ENCODE peak calls at places on chromosomes 5 and 9, in eight cellular contexts. Z is progenitor cell of endocrine pancreas, X is brain microvascular endothelial cell, F is AG04450, H is endothelial cell, W is breast epithelium, D is left ventricle myocardium inferior, K is B cell. N is an unnamed sample.

GRCh38 chr5:114099161-114099560 is 262.7 kb upstream of the KCNN2 start:
- DNase-seq in F (no peak), X (no peak), H (no peak), Z (no peak), K (no peak), W (no peak), D (no peak), N (no peak)

GRCh38 chr9:96031366-96031824 is 155.9 kb downstream of the ERCC6L2 start:
- DNase-seq in W (peak), H (no peak), D (peak), Z (no peak), F (no peak), X (no peak), K (no peak), N (no peak)

GRCh38 chr5:176819476-176819875 is 9.1 kb downstream of the UNC5A start:
- DNase-seq in F (no peak), H (no peak), Z (no peak), K (no peak), W (no peak), X (no peak), D (no peak), N (no peak)

GRCh38 chr5:124645396-124645795 is 101.0 kb downstream of the ZNF608 start:
- DNase-seq in F (no peak), D (no peak), Z (no peak), X (no peak), K (no peak), W (no peak), H (no peak), N (no peak)

GRCh38 chr9:97501177-97501971 is at the start of gene TMOD1:
- DNase-seq in W (no peak), D (peak), H (peak), X (no peak), K (peak), F (no peak), Z (peak), N (peak)

GRCh38 chr9:78030553-78031270 is 899 bp downstream of the GNAQ start:
- DNase-seq in Z (peak), X (no peak), K (peak), D (peak), F (no peak), W (no peak), H (peak), N (peak)

GRCh38 chr5:55749387-55749786 is 11.5 kb downstream of the DDX4 start:
- DNase-seq in W (no peak), D (no peak), X (no peak), F (no peak), H (no peak), K (no peak), Z (no peak), N (no peak)

GRCh38 chr9:136171801-136172411 is 33.0 kb downstream of the LHX3 start:
- DNase-seq in Z (no peak), H (no peak), D (no peak), F (no peak), K (no peak), X (no peak), W (no peak), N (no peak)

GRCh38 chr9:115118471-115119156 is 657 bp upstream of the TNC start:
- DNase-seq in H (peak), W (peak), K (no peak), F (peak), D (peak), Z (no peak), X (peak), N (peak)

GRCh38 chr5:139574641-139575312 is 13.6 kb downstream of the UBE2D2 start:
- DNase-seq in D (no peak), K (peak), X (no peak), F (no peak), Z (no peak), W (no peak), H (peak), N (no peak)

GRCh38 chr5:156394642-156395393 is 67.9 kb downstream of the SGCD start:
- DNase-seq in K (no peak), X (no peak), D (no peak), F (no peak), Z (no peak), W (no peak), H (no peak), N (no peak)

GRCh38 chr9:132295181-132295580 is 59.6 kb downstream of the SETX start:
- DNase-seq in H (no peak), W (no peak), D (no peak), Z (no peak), K (no peak), F (peak), X (no peak), N (no peak)

GRCh38 chr5:34604119-34604675 is 51.9 kb upstream of the RAI14 start:
- DNase-seq in F (no peak), W (no peak), K (no peak), Z (no peak), H (no peak), D (no peak), X (no peak), N (no peak)

GRCh38 chr5:33008751-33009418 is 297.8 kb downstream of the NPR3 start:
- DNase-seq in X (no peak), W (no peak), D (no peak), Z (no peak), H (no peak), K (no peak), F (no peak), N (no peak)

GRCh38 chr9:27247756-27248155 is 49.2 kb downstream of the EQTN start:
- DNase-seq in D (no peak), Z (peak), X (peak), F (peak), K (peak), W (no peak), H (peak), N (peak)

GRCh38 chr5:112202694-112203093 is 216.4 kb downstream of the EPB41L4A start:
- DNase-seq in Z (no peak), W (no peak), D (no peak), H (no peak), F (no peak), X (no peak), K (no peak), N (no peak)

GRCh38 chr5:171309526-171310333 is 682 bp downstream of the TLX3 start:
- DNase-seq in H (peak), X (no peak), W (no peak), D (no peak), Z (no peak), K (no peak), F (no peak), N (peak)

GRCh38 chr9:129139233-129139992 is 28.2 kb downstream of the PTPA start:
- DNase-seq in W (peak), Z (peak), H (peak), K (peak), F (peak), X (peak), D (peak), N (peak)

GRCh38 chr5:132428811-132429440 is 59.4 kb downstream of the SLC22A5 start:
- DNase-seq in D (no peak), F (no peak), X (peak), H (no peak), K (no peak), Z (no peak), W (no peak), N (no peak)

GRCh38 chr9:98854206-98854756 is 46.8 kb downstream of the GALNT12 start:
- DNase-seq in F (no peak), H (no peak), Z (no peak), X (no peak), D (no peak), K (no peak), W (no peak), N (no peak)

GRCh38 chr9:73081979-73082657 is 69.5 kb upstream of the ANXA1 start:
- DNase-seq in F (no peak), X (peak), K (peak), D (no peak), Z (no peak), W (no peak), H (peak), N (peak)

GRCh38 chr5:1127991-1128785 is 16.3 kb upstream of the SLC12A7 start:
- DNase-seq in Z (no peak), W (peak), F (no peak), H (no peak), X (no peak), K (no peak), D (peak), N (no peak)

GRCh38 chr9:69877852-69878507 is 57.4 kb downstream of the CFAP95 start:
- DNase-seq in X (no peak), Z (no peak), K (peak), W (no peak), F (no peak), H (peak), D (no peak), N (no peak)

GRCh38 chr5:9239071-9239470 is 306.8 kb downstream of the SEMA5A start:
- DNase-seq in F (no peak), K (no peak), W (no peak), X (peak), H (no peak), D (no peak), Z (no peak), N (no peak)

GRCh38 chr9:79012561-79012960 is 559.2 kb upstream of the TLE4 start:
- DNase-seq in Z (no peak), H (no peak), K (no peak), F (no peak), D (no peak), X (peak), W (no peak), N (no peak)

GRCh38 chr9:69817202-69817601 is 3.4 kb upstream of the CFAP95 start:
- DNase-seq in F (no peak), Z (no peak), H (no peak), X (no peak), D (no peak), W (no peak), K (no peak), N (no peak)

GRCh38 chr9:16701347-16701746 is 169.1 kb downstream of the BNC2 start:
- DNase-seq in F (no peak), H (no peak), Z (no peak), D (no peak), X (no peak), W (no peak), K (no peak), N (no peak)

GRCh38 chr5:54743997-54744788 is 226.6 kb downstream of the SNX18 start:
- DNase-seq in D (no peak), K (peak), X (peak), F (peak), Z (no peak), W (no peak), H (no peak), N (no peak)

GRCh38 chr9:4837768-4838546 is 45.2 kb downstream of the RCL1 start:
- DNase-seq in F (peak), H (no peak), K (no peak), D (no peak), Z (no peak), X (peak), W (no peak), N (no peak)

GRCh38 chr9:1522219-1522767 is 472.1 kb downstream of the DMRT2 start:
- DNase-seq in F (no peak), H (no peak), D (no peak), K (no peak), Z (no peak), X (no peak), W (no peak), N (no peak)

GRCh38 chr5:45793638-45794532 is 97.7 kb upstream of the HCN1 start:
- DNase-seq in K (no peak), F (no peak), W (no peak), Z (no peak), H (no peak), D (no peak), X (no peak), N (no peak)

GRCh38 chr5:147482426-147483196 is 27.3 kb downstream of the DPYSL3 start:
- DNase-seq in H (no peak), F (no peak), W (no peak), D (no peak), K (no peak), X (no peak), Z (no peak), N (no peak)

GRCh38 chr5:151078490-151079262 is 2.2 kb downstream of the TNIP1 start:
- DNase-seq in W (no peak), Z (no peak), X (no peak), H (no peak), D (no peak), K (peak), F (no peak), N (no peak)

GRCh38 chr9:109653470-109653869 is 126.5 kb upstream of the PALM2AKAP2 start:
- DNase-seq in K (no peak), H (no peak), F (no peak), W (no peak), X (no peak), Z (no peak), D (no peak), N (no peak)

GRCh38 chr9:109652112-109652511 is 127.9 kb upstream of the PALM2AKAP2 start:
- DNase-seq in H (no peak), X (no peak), D (no peak), W (no peak), F (no peak), K (no peak), Z (no peak), N (no peak)

GRCh38 chr9:109652971-109653370 is 127.0 kb upstream of the PALM2AKAP2 start:
- DNase-seq in Z (no peak), W (no peak), F (no peak), H (no peak), X (peak), D (no peak), K (no peak), N (no peak)
- TF ChIP-seq CTCF in Z (peak), W (no peak), F (peak), H (no peak), X (peak), D (peak), K (no peak), N (no peak)

GRCh38 chr9:38306899-38307298 is 85.6 kb upstream of the ALDH1B1 start:
- DNase-seq in X (no peak), F (no peak), D (no peak), H (no peak), Z (no peak), W (no peak), K (no peak), N (no peak)
- TF ChIP-seq CTCF in X (no peak), F (no peak), D (no peak), H (no peak), Z (no peak), W (no peak), K (no peak), N (no peak)

GRCh38 chr5:76657683-76658311 is 34.6 kb upstream of the F2RL2 start:
- DNase-seq in X (no peak), H (peak), D (no peak), K (no peak), F (no peak), Z (no peak), W (no peak), N (no peak)

GRCh38 chr5:76660360-76660759 is 37.2 kb upstream of the F2RL2 start:
- DNase-seq in K (no peak), H (no peak), D (no peak), Z (no peak), F (no peak), X (no peak), W (no peak), N (no peak)

GRCh38 chr5:76663573-76663972 is 40.4 kb upstream of the F2RL2 start:
- DNase-seq in H (no peak), W (no peak), K (no peak), F (no peak), Z (no peak), D (no peak), X (no peak), N (no peak)

GRCh38 chr5:76664065-76664464 is 40.9 kb upstream of the F2RL2 start:
- DNase-seq in K (no peak), Z (no peak), X (no peak), F (no peak), D (no peak), W (no peak), H (no peak), N (no peak)

DNA sequence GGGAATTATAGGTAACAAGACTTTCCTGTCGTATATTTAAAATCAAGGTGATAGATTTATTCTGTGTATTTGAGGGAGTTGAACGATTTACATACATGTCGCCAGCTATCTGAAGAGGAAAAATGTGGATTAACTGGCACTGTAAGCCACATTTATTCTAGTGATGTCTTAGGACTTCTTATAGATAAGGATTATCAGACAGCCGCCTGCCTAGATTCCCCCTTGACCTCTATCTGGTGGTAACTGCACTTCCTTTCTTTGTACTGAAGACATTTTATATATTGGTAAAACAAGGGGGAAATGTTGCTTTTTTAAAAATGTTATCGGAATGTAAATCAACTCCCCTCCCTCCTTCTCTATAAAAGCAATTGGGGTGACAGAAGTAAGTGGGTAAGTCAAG is 39.3 kb upstream of the F2RL2 start:
- DNase-seq in X (no peak), F (no peak), W (no peak), Z (no peak), D (no peak), H (no peak), K (no peak), N (no peak)
- TF ChIP-seq CTCF in X (no peak), F (no peak), W (no peak), Z (no peak), D (no peak), H (no peak), K (no peak), N (no peak)

GRCh38 chr9:68631811-68632210 is 73.2 kb upstream of the PIP5K1B start:
- DNase-seq in D (no peak), H (no peak), F (no peak), K (no peak), W (no peak), X (no peak), Z (no peak), N (no peak)

GRCh38 chr9:68640421-68641089 is 64.5 kb upstream of the PIP5K1B start:
- DNase-seq in F (no peak), K (peak), D (no peak), H (no peak), X (no peak), W (no peak), Z (no peak), N (no peak)

DNA sequence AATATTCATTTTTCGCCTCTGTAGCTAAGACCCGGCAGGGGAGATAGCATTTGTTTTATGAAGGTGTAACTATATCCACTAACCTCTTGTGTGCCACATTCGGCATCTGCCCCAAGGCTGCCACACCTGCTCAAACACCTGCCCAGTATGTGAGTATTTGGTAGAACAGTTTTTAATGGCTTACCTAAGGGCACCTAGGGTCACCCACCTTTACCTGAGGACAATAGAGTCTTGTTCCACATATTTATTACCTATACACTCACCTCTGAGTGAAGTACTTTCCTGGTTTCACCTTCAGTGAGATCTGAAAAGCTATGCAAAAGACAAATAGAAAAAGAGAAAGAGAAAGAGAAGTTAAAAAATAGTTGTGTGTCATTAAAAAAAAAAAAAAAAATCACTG is 68.0 kb upstream of the PIP5K1B start:
- DNase-seq in K (no peak), H (no peak), W (no peak), D (no peak), Z (no peak), X (no peak), F (no peak), N (no peak)
- TF ChIP-seq CTCF in K (no peak), H (no peak), W (no peak), D (no peak), Z (no peak), X (no peak), F (no peak), N (no peak)

GRCh38 chr9:125906144-125906543 is 159.0 kb downstream of the PBX3 start:
- DNase-seq in W (no peak), F (peak), K (no peak), H (no peak), Z (no peak), D (no peak), X (peak), N (no peak)
- TF ChIP-seq CTCF in W (no peak), F (no peak), K (no peak), H (no peak), Z (no peak), D (no peak), X (no peak), N (no peak)

GRCh38 chr9:89428222-89428761 is 69.6 kb downstream of the SEMA4D start:
- DNase-seq in K (no peak), X (no peak), D (no peak), F (no peak), Z (no peak), H (no peak), W (no peak), N (no peak)

GRCh38 chr9:89426389-89426961 is 71.4 kb downstream of the SEMA4D start:
- DNase-seq in F (no peak), K (peak), W (no peak), Z (no peak), X (no peak), D (no peak), H (no peak), N (no peak)

GRCh38 chr9:89430995-89431394 is 66.9 kb downstream of the SEMA4D start:
- DNase-seq in F (no peak), K (no peak), X (no peak), H (no peak), Z (no peak), D (no peak), W (no peak), N (no peak)

GRCh38 chr9:89427621-89428221 is 70.2 kb downstream of the SEMA4D start:
- DNase-seq in D (no peak), K (no peak), H (no peak), X (no peak), Z (no peak), F (no peak), W (no peak), N (no peak)

GRCh38 chr9:89428901-89429890 is 68.7 kb downstream of the SEMA4D start:
- DNase-seq in F (no peak), Z (no peak), W (no peak), K (peak), H (peak), X (no peak), D (no peak), N (no peak)
- TF ChIP-seq CTCF in F (peak), Z (peak), W (no peak), K (peak), H (peak), X (peak), D (no peak), N (peak)

GRCh38 chr5:95113489-95113888 is 171.4 kb downstream of the MCTP1 start:
- DNase-seq in X (peak), Z (no peak), H (no peak), F (peak), W (no peak), K (no peak), D (no peak), N (no peak)
- TF ChIP-seq CTCF in X (peak), Z (no peak), H (no peak), F (peak), W (no peak), K (no peak), D (no peak), N (no peak)

DNA sequence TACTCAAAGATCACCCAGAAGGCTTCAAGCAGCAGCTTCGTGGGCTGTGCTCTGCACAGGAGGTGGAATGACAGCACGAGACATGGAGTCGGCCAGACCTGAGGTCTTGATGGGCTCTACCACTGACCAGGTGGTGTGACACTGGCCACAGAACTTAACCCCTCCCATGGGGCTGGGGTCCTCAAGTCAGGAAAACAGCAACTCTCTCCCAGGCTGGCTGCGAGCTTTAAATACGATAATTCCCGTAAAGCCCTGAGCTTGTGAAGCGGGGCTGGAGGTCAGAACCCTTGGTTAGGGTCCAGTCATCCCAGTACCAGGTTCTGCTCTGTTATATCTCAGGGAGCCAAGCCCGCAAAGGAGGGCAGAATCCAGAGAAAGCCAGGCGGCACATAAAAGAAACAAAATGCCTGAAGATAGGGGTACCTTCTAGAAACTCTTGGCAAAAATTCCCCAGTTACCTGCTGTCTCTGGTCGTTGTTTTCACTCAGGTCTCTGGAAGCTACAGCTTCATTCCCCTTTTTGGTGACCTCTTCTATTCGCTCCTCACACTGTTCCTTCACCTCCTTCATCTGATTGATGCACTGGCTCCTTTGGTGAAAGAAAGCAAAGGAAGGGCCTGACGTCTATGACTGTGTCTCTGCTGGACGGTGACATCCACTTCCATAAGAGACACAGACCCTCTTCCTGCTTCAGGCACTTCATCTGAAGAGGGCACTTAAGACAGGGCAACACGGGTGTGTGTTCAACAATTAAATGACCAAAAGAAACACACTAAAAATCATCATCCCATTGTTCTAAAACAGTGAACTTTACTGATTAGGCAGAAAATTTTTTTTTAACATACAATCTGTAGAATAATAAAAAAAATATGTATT is 58.8 kb downstream of the GOLM1 start:
- DNase-seq in D (no peak), X (no peak), F (no peak), Z (no peak), W (no peak), K (no peak), H (no peak), N (no peak)
- TF ChIP-seq CTCF in D (no peak), X (no peak), F (no peak), Z (no peak), W (no peak), K (no peak), H (no peak), N (no peak)

N was measured in nephron progenitor cell.